ENCODE peak calls at places on chromosomes 11 and 22, in six cellular contexts. X is stomach, D is GM23338, Z is suprapubic skin, Q is HCT116, M is upper lobe of left lung. J is an unnamed sample.

GRCh38 chr22:46744581-46744980 is 6.5 kb upstream of the CERK start:
- DNase-seq in X (peak; percentile 55), D (no peak), Z (no peak), Q (no peak), M (no peak), J (no peak)

GRCh38 chr11:68338041-68338800 is 25.8 kb downstream of the LRP5 start:
- DNase-seq in X (no peak), D (no peak), Z (no peak), Q (no peak), M (no peak), J (no peak)

GRCh38 chr11:61737131-61737530 is 15.3 kb upstream of the MYRF start:
- DNase-seq in X (no peak), D (peak; percentile 57), Z (no peak), Q (no peak), M (no peak), J (no peak)

GRCh38 chr11:15655552-15655951 is 540.8 kb downstream of the INSC start:
- DNase-seq in X (no peak), D (no peak), Z (no peak), Q (no peak), M (no peak), J (no peak)

GRCh38 chr22:26894766-26895485 is 237.5 kb downstream of the MIAT start:
- DNase-seq in X (no peak), D (no peak), Z (no peak), Q (peak; percentile 4), M (peak; percentile 51), J (no peak)

GRCh38 chr11:6057452-6057851 is 26.9 kb upstream of the OR56A1 start:
- DNase-seq in X (no peak), D (no peak), Z (no peak), Q (no peak), M (no peak), J (no peak)

GRCh38 chr11:66339686-66340483 is 3.7 kb upstream of the RIN1 start:
- DNase-seq in X (no peak), D (no peak), Z (no peak), Q (no peak), M (no peak), J (no peak)

GRCh38 chr22:49633010-49633324 is 194.7 kb downstream of the BRD1 start:
- DNase-seq in X (no peak), D (no peak), Z (no peak), Q (no peak), M (no peak), J (no peak)

GRCh38 chr11:73184953-73185671 is 33.0 kb upstream of the P2RY2 start:
- DNase-seq in X (peak; percentile 75), D (peak; percentile 76), Z (peak; percentile 74), Q (peak; percentile 40), M (peak; percentile 82), J (peak; percentile 72)

GRCh38 chr11:363948-364761 is 5.1 kb upstream of the B4GALNT4 start:
- DNase-seq in X (peak; percentile 78), D (peak; percentile 88), Z (peak; percentile 70), Q (peak; percentile 55), M (peak; percentile 42), J (peak; percentile 71)

GRCh38 chr22:18078329-18079041 is 695 bp downstream of the PEX26 start:
- DNase-seq in X (peak; percentile 60), D (peak; percentile 70), Z (no peak), Q (no peak), M (peak; percentile 53), J (no peak)

GRCh38 chr11:134529212-134530096 is 117.4 kb upstream of the B3GAT1 start:
- DNase-seq in X (no peak), D (no peak), Z (peak; percentile 37), Q (no peak), M (peak; percentile 8), J (no peak)

GRCh38 chr11:69492201-69492991 is 10.9 kb downstream of the LINC01488 start:
- DNase-seq in X (no peak), D (no peak), Z (no peak), Q (no peak), M (no peak), J (no peak)

GRCh38 chr22:22662095-22662494 is 17.7 kb downstream of the GGTLC2 start:
- DNase-seq in X (no peak), D (no peak), Z (no peak), Q (no peak), M (no peak), J (no peak)

DNA sequence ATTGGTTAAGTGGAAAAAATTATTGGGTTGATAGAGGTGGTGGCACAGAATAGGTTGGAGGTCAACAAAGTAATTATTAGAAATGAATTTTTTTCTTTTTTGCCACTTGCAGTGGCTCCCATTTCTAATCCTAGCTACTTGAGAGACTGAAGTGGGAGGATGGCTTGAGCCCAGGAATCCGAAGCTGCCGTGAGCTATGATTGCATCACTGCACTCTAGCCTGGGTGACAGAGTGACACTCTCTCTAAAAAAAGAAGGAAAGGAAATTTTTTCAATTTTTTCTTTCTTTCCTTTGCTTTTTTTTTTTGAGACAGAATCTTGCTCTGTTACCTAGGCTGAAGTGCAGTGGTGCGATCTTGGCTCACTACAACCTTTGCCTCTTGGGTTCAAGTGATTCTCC is 2.2 kb upstream of the BCO2 start:
- DNase-seq in X (no peak), D (no peak), Z (no peak), Q (no peak), M (peak; percentile 70), J (no peak)
- TF ChIP-seq POLR2AphosphoS5 in X (no peak), D (no peak), Z (no peak), Q (no peak), M (no peak), J (no peak)

DNA sequence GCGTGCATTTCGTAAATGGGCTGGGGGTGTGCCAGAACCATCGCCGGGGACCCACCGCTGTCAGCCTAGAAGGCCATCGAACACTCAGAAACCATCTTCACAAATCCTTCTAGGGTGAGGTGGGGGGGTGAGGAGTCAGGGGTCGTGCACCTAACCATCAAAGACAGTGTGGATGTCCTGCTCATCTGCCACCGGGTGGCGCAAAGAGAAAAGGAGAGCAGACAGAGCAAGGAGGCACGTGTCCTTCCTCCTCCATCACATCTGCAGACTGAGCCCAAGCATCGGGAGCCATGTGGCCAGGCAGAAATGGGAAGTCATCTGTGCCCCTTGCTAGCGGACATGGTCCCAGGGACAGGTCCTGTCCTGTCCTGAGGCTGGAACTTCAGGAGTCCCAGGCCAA is 61.9 kb upstream of the NUP50 start:
- DNase-seq in X (peak; percentile 53), D (peak; percentile 91), Z (no peak), Q (no peak), M (peak; percentile 44), J (no peak)
- TF ChIP-seq CTCF in X (peak; percentile 9), D (peak; percentile 95), Z (no peak), Q (peak; percentile 58), M (peak; percentile 53), J (no peak)

GRCh38 chr11:19929655-19930054 is 217.0 kb downstream of the NAV2 start:
- DNase-seq in X (no peak), D (no peak), Z (no peak), Q (no peak), M (no peak), J (no peak)

GRCh38 chr11:19931141-19931767 is 218.6 kb downstream of the NAV2 start:
- DNase-seq in X (no peak), D (no peak), Z (no peak), Q (no peak), M (no peak), J (no peak)

GRCh38 chr11:19933801-19934488 is 221.3 kb downstream of the NAV2 start:
- DNase-seq in X (no peak), D (no peak), Z (no peak), Q (no peak), M (no peak), J (no peak)

GRCh38 chr11:19933132-19933735 is 220.6 kb downstream of the NAV2 start:
- DNase-seq in X (no peak), D (no peak), Z (no peak), Q (no peak), M (no peak), J (no peak)

DNA sequence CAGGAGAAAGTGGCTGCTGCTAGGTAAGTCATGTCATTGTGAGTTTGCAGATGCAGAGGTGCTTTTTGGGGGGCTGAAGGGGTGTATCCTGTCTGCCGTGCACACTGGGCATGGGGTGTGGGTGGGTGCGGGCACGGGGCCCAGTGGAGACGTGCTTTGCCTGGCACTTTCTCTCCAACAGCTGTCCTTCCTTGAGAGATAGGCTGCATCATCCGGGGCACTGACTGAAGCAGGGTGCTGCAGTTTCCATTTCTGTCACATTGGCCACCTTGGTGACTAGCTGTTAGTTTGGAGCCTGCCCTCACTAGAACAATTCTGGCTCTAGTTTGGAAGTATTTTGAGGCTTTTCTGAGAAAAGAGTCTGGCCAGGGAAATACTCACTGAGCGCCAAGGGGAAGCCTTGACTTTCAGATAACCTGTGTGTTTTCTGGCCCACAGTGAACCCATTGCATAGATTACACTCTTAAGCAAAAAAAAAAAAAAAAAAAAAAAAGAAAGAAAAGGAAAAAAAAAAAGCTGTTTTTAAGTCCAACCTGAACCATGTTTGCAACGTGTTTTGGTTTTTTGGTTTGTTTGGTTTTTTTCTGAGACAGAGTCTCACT is 219.2 kb downstream of the NAV2 start:
- DNase-seq in X (no peak), D (no peak), Z (no peak), Q (no peak), M (no peak), J (no peak)
- H3K4me3 ChIP-seq in X (no peak overlapping the region), D (no peak overlapping the region), Z (no peak overlapping the region), Q (no peak overlapping the region), M (no peak overlapping the region), J (peak overlapping the region; percentile 43)

GRCh38 chr11:2708757-2709281 is 9.0 kb upstream of the KCNQ1OT1 start:
- DNase-seq in X (no peak), D (no peak), Z (no peak), Q (no peak), M (no peak), J (no peak)
- TF ChIP-seq POLR2AphosphoS5 in X (no peak), D (no peak), Z (no peak), Q (no peak), M (no peak), J (no peak)

DNA sequence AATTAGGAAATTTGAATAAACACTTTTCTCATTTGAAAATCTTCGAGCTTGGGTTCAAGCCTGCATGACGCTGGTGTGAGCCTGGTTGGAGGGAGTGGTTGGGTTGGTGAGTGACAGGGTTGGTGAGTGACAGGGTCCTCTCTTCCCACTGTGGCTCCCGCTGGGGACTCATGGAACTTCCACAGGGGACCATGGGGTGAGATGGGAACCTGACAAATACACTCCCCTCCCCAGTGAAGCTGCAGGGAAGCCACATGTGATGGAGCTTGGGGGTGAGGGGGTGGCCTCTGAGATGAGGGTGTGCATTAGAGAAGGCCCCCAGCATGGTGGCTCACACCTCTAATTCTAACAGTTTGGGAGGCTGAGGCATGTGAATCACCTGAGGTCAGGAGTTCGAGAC is 66.8 kb downstream of the RTL6 start:
- DNase-seq in X (no peak), D (no peak), Z (no peak), Q (no peak), M (peak; percentile 11), J (no peak)
- TF ChIP-seq CTCF in X (no peak), D (no peak), Z (no peak), Q (no peak), M (no peak), J (no peak)

GRCh38 chr22:19880786-19881569 is 26.3 kb upstream of the GNB1L start:
- DNase-seq in X (no peak), D (peak; percentile 99), Z (peak; percentile 81), Q (peak; percentile 41), M (peak; percentile 28), J (no peak)
- H3K4me3 ChIP-seq in X (no peak overlapping the region), D (peak overlapping the region; percentile 28), Z (no peak overlapping the region), Q (peak overlapping the region; percentile 28), M (no peak overlapping the region), J (no peak overlapping the region)

J was measured in breast epithelium.